ENCODE peak calls at places on chromosomes 5 and 9, in eight cellular contexts. L is AG04450; E is stimulated activated CD8-positive, alpha-beta memory T cell treated with anti-CD3 and anti-CD28 coated beads, Interleukin-4, amount 100 ng/mL, for 4 hours; B is pancreas; V is NAMALWA; Z is anterior cingulate cortex; N is mucosa of descending colon; Y is neuronal stem cell. K is an unnamed sample.
A peak's percentile ranks its signal among the peaks of the same experiment; 100 is the strongest.

GRCh38 chr5:160835818-160836528 is 16.0 kb downstream of the ATP10B start:
- DNase-seq in V (no peak), Z (no peak), L (no peak), Y (no peak), N (no peak), B (no peak), E (no peak), K (no peak)

GRCh38 chr5:67964619-67965018 is 250.9 kb upstream of the PIK3R1 start:
- DNase-seq in Y (no peak), V (no peak), L (no peak), N (no peak), B (no peak), E (no peak), Z (no peak), K (no peak)

GRCh38 chr9:76516350-76516749 is 57.4 kb downstream of the GCNT1 start:
- DNase-seq in V (no peak), L (no peak), N (peak; percentile 17), Y (no peak), Z (no peak), B (no peak), E (no peak), K (no peak)

GRCh38 chr5:65013141-65013540 is 244.4 kb downstream of the CWC27 start:
- DNase-seq in V (no peak), E (no peak), Y (no peak), N (no peak), L (no peak), B (no peak), Z (no peak), K (no peak)

GRCh38 chr9:93223241-93224180 is 39.6 kb downstream of the WNK2 start:
- DNase-seq in V (no peak), L (peak; percentile 4), Z (no peak), N (peak; percentile 67), B (peak; percentile 71), Y (no peak), E (no peak), K (peak; percentile 62)

GRCh38 chr5:59496524-59497134 is 396.9 kb downstream of the PDE4D start:
- DNase-seq in Z (no peak), B (peak; percentile 31), Y (no peak), L (no peak), N (no peak), E (no peak), V (peak; percentile 34), K (peak; percentile 35)

GRCh38 chr5:133317558-133317957 is 265.7 kb downstream of the HSPA4 start:
- DNase-seq in Z (no peak), L (no peak), B (no peak), Y (no peak), E (no peak), N (no peak), V (peak; percentile 38), K (no peak)

GRCh38 chr5:191036-191948 is at the start of gene LRRC14B:
- DNase-seq in Z (peak; percentile 73), E (no peak), Y (no peak), L (no peak), N (no peak), V (peak; percentile 97), B (peak; percentile 36), K (no peak)

GRCh38 chr5:36356915-36357314 is 55.2 kb upstream of the RANBP3L start:
- DNase-seq in Y (no peak), B (no peak), L (no peak), E (no peak), Z (no peak), V (no peak), N (no peak), K (no peak)

GRCh38 chr5:82096249-82096648 is 124.4 kb downstream of the ATG10 start:
- DNase-seq in Y (no peak), L (no peak), V (no peak), B (no peak), Z (no peak), E (no peak), N (no peak), K (no peak)

GRCh38 chr5:14708551-14708950 is 44.0 kb downstream of the OTULIN start:
- DNase-seq in Y (no peak), V (no peak), B (no peak), L (no peak), E (no peak), Z (no peak), N (no peak), K (no peak)

GRCh38 chr5:115695290-115695689 is 69.5 kb upstream of the TMED7 start:
- DNase-seq in Z (no peak), E (no peak), V (no peak), B (no peak), N (no peak), Y (no peak), L (no peak), K (no peak)

GRCh38 chr9:2241461-2241874 is 226.3 kb downstream of the SMARCA2 start:
- DNase-seq in B (no peak), E (no peak), Z (no peak), L (peak; percentile 75), V (no peak), N (peak; percentile 10), Y (peak; percentile 94), K (no peak)

GRCh38 chr9:135592625-135593024 is 31.1 kb downstream of the PAEP start:
- DNase-seq in Z (no peak), Y (no peak), B (no peak), L (no peak), N (no peak), V (no peak), E (no peak), K (no peak)

GRCh38 chr9:4090491-4090890 is 209.4 kb downstream of the GLIS3 start:
- DNase-seq in B (no peak), Y (no peak), L (no peak), Z (no peak), V (no peak), N (no peak), E (no peak), K (no peak)

K was measured in H4.